ENCODE peak calls at places on chromosomes 7 and 10, in six cellular contexts. S is GM23338, L is GM18507, B is NCI-H1092 treated with DMSO at 0.1 percent for 48 hours, N is NCI-H1694, C is COLO829. G is an unnamed sample.

GRCh38 chr7:25642849-25643248 is 414.6 kb upstream of the NPVF start:
- DNase-seq in S (no peak), L (no peak), B (no peak), N (no peak), C (peak), G (no peak)

GRCh38 chr7:69418865-69419670 is 179.2 kb upstream of the AUTS2 start:
- DNase-seq in S (no peak), L (no peak), B (no peak), N (no peak), C (no peak), G (no peak)

GRCh38 chr10:116947838-116948529 is 57.0 kb downstream of the SHTN1 start:
- DNase-seq in S (peak), L (no peak), B (no peak), N (no peak), C (peak), G (no peak)

GRCh38 chr10:75032813-75033212 is 78.6 kb upstream of the SAMD8 start:
- DNase-seq in S (no peak), L (no peak), B (no peak), N (no peak), C (no peak), G (no peak)

GRCh38 chr7:7504910-7505704 is 30.6 kb downstream of the COL28A1 start:
- DNase-seq in S (no peak), L (no peak), B (peak), N (no peak), C (no peak), G (no peak)

GRCh38 chr10:103736763-103737162 is 118.6 kb downstream of the SH3PXD2A start:
- DNase-seq in S (peak), L (no peak), B (peak), N (no peak), C (no peak), G (no peak)

GRCh38 chr10:5958077-5958476 is 19.3 kb downstream of the IL15RA start:
- DNase-seq in S (no peak), L (no peak), B (no peak), N (no peak), C (no peak), G (no peak)

GRCh38 chr10:112752268-112752667 is 197.8 kb upstream of the TCF7L2 start:
- DNase-seq in S (no peak), L (no peak), B (no peak), N (no peak), C (no peak), G (no peak)

GRCh38 chr7:100367251-100367620 is 6.1 kb upstream of the PILRA start:
- DNase-seq in S (no peak), L (no peak), B (no peak), N (no peak), C (no peak), G (peak)

GRCh38 chr10:87850742-87851205 is 12.6 kb downstream of the KLLN start:
- DNase-seq in S (peak), L (no peak), B (peak), N (peak), C (peak), G (peak)

GRCh38 chr7:122885583-122886356 is 490 bp downstream of the CADPS2 start:
- DNase-seq in S (peak), L (no peak), B (peak), N (peak), C (peak), G (peak)

GRCh38 chr10:17003151-17003550 is 126.5 kb downstream of the CUBN start:
- DNase-seq in S (no peak), L (no peak), B (no peak), N (no peak), C (no peak), G (no peak)

GRCh38 chr10:133459454-133460207 is 5.9 kb downstream of the SCART1 start:
- DNase-seq in S (peak), L (no peak), B (no peak), N (no peak), C (no peak), G (no peak)

GRCh38 chr10:27500886-27501285 is 3.2 kb upstream of the RAB18 start:
- DNase-seq in S (no peak), L (no peak), B (no peak), N (no peak), C (no peak), G (no peak)